ENCODE peak calls at places on chromosome 13, in seven cellular contexts. P is stimulated activated naive B cell treated with anti-CD40 and anti-IgM and Interleukin-4, amounts not matched to agents 10 μg/mL and 1 μg/mL and 100 μg/mL, for 72 hours; N is kidney epithelial cell; U is NCI-H1092; B is sciatic nerve; X is activated CD4-positive, alpha-beta T cell treated with anti-CD3 and anti-CD28 coated beads, Interleukin-2, amount 10 ng/mL, durations not matched to agents 7 days and 5 days; I is fibroblast of mammary gland. E is an unnamed sample.

GRCh38 chr13:32045963-32046785 is 14.6 kb downstream of the FRY start:
- DNase-seq in P (no peak), N (peak; percentile 45), U (no peak), B (no peak), X (peak; percentile 44), I (peak; percentile 53), E (peak; percentile 35)

GRCh38 chr13:20206836-20207235 is 14.1 kb upstream of the GJB2 start:
- DNase-seq in P (no peak), N (no peak), U (no peak), B (no peak), X (no peak), I (no peak), E (no peak)

GRCh38 chr13:108947551-108948030 is 318.2 kb downstream of the MYO16 start:
- DNase-seq in P (no peak), N (no peak), U (no peak), B (peak; percentile 79), X (no peak), I (peak; percentile 97), E (no peak)

GRCh38 chr13:74145249-74145970 is 11.2 kb upstream of the KLF12 start:
- DNase-seq in P (no peak), N (no peak), U (peak; percentile 27), B (no peak), X (no peak), I (peak; percentile 49), E (no peak)

GRCh38 chr13:105608132-105608531 is 927.3 kb downstream of the EFNB2 start:
- DNase-seq in P (no peak), N (no peak), U (no peak), B (no peak), X (no peak), I (no peak), E (peak; percentile 22)

GRCh38 chr13:109156181-109156935 is 526.9 kb downstream of the MYO16 start:
- DNase-seq in P (no peak), N (peak; percentile 50), U (no peak), B (no peak), X (no peak), I (peak; percentile 87), E (no peak)

GRCh38 chr13:41603917-41604316 is 146.6 kb downstream of the RGCC start:
- DNase-seq in P (no peak), N (peak; percentile 78), U (no peak), B (no peak), X (no peak), I (peak; percentile 88), E (peak; percentile 90)

GRCh38 chr13:87322386-87322785 is 348.8 kb upstream of the SLITRK5 start:
- DNase-seq in P (no peak), N (no peak), U (no peak), B (no peak), X (no peak), I (no peak), E (no peak)

GRCh38 chr13:97356592-97356991 is 77.4 kb upstream of the RAP2A start:
- DNase-seq in P (no peak), N (no peak), U (no peak), B (no peak), X (no peak), I (no peak), E (no peak)

GRCh38 chr13:53250272-53250875 is 221.8 kb downstream of the OLFM4 start:
- DNase-seq in P (no peak), N (peak; percentile 19), U (peak; percentile 74), B (no peak), X (peak; percentile 57), I (peak; percentile 76), E (peak; percentile 32)

GRCh38 chr13:46665630-46666482 is 112.9 kb downstream of the LRCH1 start:
- DNase-seq in P (no peak), N (no peak), U (no peak), B (no peak), X (no peak), I (no peak), E (no peak)

GRCh38 chr13:24648271-24648670 is 31.9 kb upstream of the ATP12A start:
- DNase-seq in P (no peak), N (no peak), U (no peak), B (no peak), X (no peak), I (no peak), E (no peak)

GRCh38 chr13:46012404-46012803 is 40.1 kb downstream of the ZC3H13 start:
- DNase-seq in P (no peak), N (no peak), U (no peak), B (no peak), X (no peak), I (no peak), E (no peak)

GRCh38 chr13:107851670-107852460 is 363.5 kb downstream of the LIG4 start:
- DNase-seq in P (no peak), N (no peak), U (no peak), B (no peak), X (no peak), I (no peak), E (no peak)

GRCh38 chr13:30107126-30107525 is 200.2 kb downstream of the KATNAL1 start:
- DNase-seq in P (no peak), N (no peak), U (no peak), B (no peak), X (no peak), I (no peak), E (no peak)

GRCh38 chr13:60229708-60230272 is 66.1 kb upstream of the DIAPH3 start:
- DNase-seq in P (no peak), N (no peak), U (no peak), B (no peak), X (no peak), I (no peak), E (no peak)

GRCh38 chr13:51689597-51689996 is 105.3 kb downstream of the WDFY2 start:
- DNase-seq in P (no peak), N (no peak), U (no peak), B (no peak), X (no peak), I (no peak), E (no peak)

GRCh38 chr13:112690242-112690943 is 555 bp downstream of the ATP11A start:
- DNase-seq in P (peak; percentile 31), N (no peak), U (peak; percentile 60), B (peak; percentile 74), X (peak; percentile 35), I (no peak), E (no peak)

GRCh38 chr13:44218501-44219240 is 155.0 kb upstream of the SERP2 start:
- DNase-seq in P (no peak), N (no peak), U (peak; percentile 18), B (peak; percentile 75), X (no peak), I (peak; percentile 52), E (no peak)

GRCh38 chr13:67754016-67754415 is 523.9 kb upstream of the PCDH9 start:
- DNase-seq in P (no peak), N (no peak), U (no peak), B (no peak), X (no peak), I (no peak), E (no peak)

E was measured in epithelial cell of proximal tubule.